ENCODE peak calls at places on chromosome 14, in four cellular contexts. G is stimulated activated naive CD8-positive, alpha-beta T cell treated with anti-CD3 and anti-CD28 coated beads, Interleukin-15, Interleukin-2, amounts not matched to agents 100 U/mL and 50 U/mL, for 24 hours; D is stimulated activated CD4-positive, alpha-beta T cell treated with anti-CD3 and anti-CD28 coated beads, TNF-alpha, amount 100 ng/mL, for 4 hours; Q is endothelial cell. R is an unnamed sample.

GRCh38 chr14:60175255-60175902 is 10.2 kb upstream of the DHRS7 start:
- DNase-seq in G (no peak), Q (no peak), D (no peak), R (no peak)

GRCh38 chr14:58866386-58866785 is 228.6 kb downstream of the DACT1 start:
- DNase-seq in D (no peak), Q (no peak), G (no peak), R (no peak)

GRCh38 chr14:76546426-76547221 is 170.7 kb downstream of the ESRRB start:
- DNase-seq in D (no peak), Q (peak), G (peak), R (peak)

GRCh38 chr14:76706811-76707210 is 54.5 kb upstream of the VASH1 start:
- DNase-seq in D (no peak), G (no peak), Q (no peak), R (no peak)

GRCh38 chr14:24219521-24219920 is 3.7 kb upstream of the MDP1 start:
- DNase-seq in D (no peak), Q (no peak), G (no peak), R (no peak)

GRCh38 chr14:99383457-99384428 is 96.9 kb downstream of the SETD3 start:
- DNase-seq in D (no peak), Q (no peak), G (no peak), R (no peak)

GRCh38 chr14:55721353-55721752 is 141.3 kb downstream of the KTN1 start:
- DNase-seq in G (no peak), Q (no peak), D (no peak), R (no peak)

GRCh38 chr14:89160437-89160836 is 256.6 kb downstream of the FOXN3 start:
- DNase-seq in D (no peak), G (no peak), Q (no peak), R (no peak)

GRCh38 chr14:67665886-67666285 is 8.5 kb downstream of the VTI1B start:
- DNase-seq in G (no peak), Q (no peak), D (no peak), R (no peak)

GRCh38 chr14:92317511-92317910 is 5.5 kb upstream of the SLC24A4 start:
- DNase-seq in D (no peak), Q (no peak), G (no peak), R (no peak)

GRCh38 chr14:50667491-50668007 is 557 bp downstream of the SAV1 start:
- DNase-seq in G (no peak), D (peak), Q (no peak), R (no peak)

GRCh38 chr14:93951798-93952540 is 24.4 kb downstream of the ASB2 start:
- DNase-seq in D (no peak), G (no peak), Q (no peak), R (no peak)

GRCh38 chr14:65336191-65336591 is 76.3 kb upstream of the FUT8 start:
- DNase-seq in Q (no peak), G (peak), D (no peak), R (peak)

GRCh38 chr14:29442720-29443119 is 484.9 kb downstream of the PRKD1 start:
- DNase-seq in D (no peak), Q (no peak), G (no peak), R (no peak)

GRCh38 chr14:95340201-95340697 is 20.5 kb upstream of the CLMN start:
- DNase-seq in Q (no peak), G (no peak), D (no peak), R (no peak)

GRCh38 chr14:68627868-68628604 is 164.8 kb downstream of the ZFP36L1 start:
- DNase-seq in Q (peak), G (peak), D (peak), R (peak)

GRCh38 chr14:80315681-80316080 is 104.4 kb upstream of the DIO2 start:
- DNase-seq in D (no peak), Q (no peak), G (no peak), R (no peak)

GRCh38 chr14:54549862-54550261 is 17.1 kb upstream of the SAMD4A start:
- DNase-seq in G (no peak), D (no peak), Q (peak), R (no peak)

GRCh38 chr14:27623782-27624181 is 1025.9 kb upstream of the NOVA1 start:
- DNase-seq in D (no peak), G (no peak), Q (no peak), R (no peak)

GRCh38 chr14:52781629-52782028 is 9.8 kb downstream of the GNPNAT1 start:
- DNase-seq in G (no peak), Q (no peak), D (no peak), R (no peak)

GRCh38 chr14:53956427-53957201 is at the start of gene BMP4:
- DNase-seq in Q (peak), D (no peak), G (peak), R (no peak)

GRCh38 chr14:22830329-22831010 is 783 bp downstream of the MRPL52 start:
- DNase-seq in G (no peak), D (no peak), Q (no peak), R (no peak)

GRCh38 chr14:105480807-105481801 is 5.6 kb upstream of the CRIP1 start:
- DNase-seq in G (peak), Q (peak), D (peak), R (peak)

GRCh38 chr14:21041676-21042433 is at the start of gene RNASE7:
- DNase-seq in G (no peak), Q (no peak), D (no peak), R (no peak)

GRCh38 chr14:105182296-105183020 is 1.3 kb upstream of the NUDT14 start:
- DNase-seq in D (no peak), G (no peak), Q (no peak), R (no peak)

GRCh38 chr14:106831322-106831720 is 1304.9 kb downstream of the TMEM121 start:
- DNase-seq in G (peak), D (no peak), Q (no peak), R (peak)

GRCh38 chr14:102949062-102949800 is 26.8 kb downstream of the AMN start:
- DNase-seq in Q (no peak), G (peak), D (no peak), R (peak)

GRCh38 chr14:90600619-90601018 is 203.8 kb downstream of the CALM1 start:
- DNase-seq in Q (no peak), D (no peak), G (no peak), R (no peak)

GRCh38 chr14:100604709-100605108 is 17.5 kb upstream of the BEGAIN start:
- DNase-seq in D (no peak), Q (no peak), G (no peak), R (no peak)

GRCh38 chr14:96187216-96188050 is 17.2 kb upstream of the BDKRB2 start:
- DNase-seq in Q (no peak), D (no peak), G (no peak), R (no peak)

R was measured in activated naive CD8-positive, alpha-beta T cell treated with anti-CD3 and anti-CD28 coated beads for 36 hours.